ENCODE peak calls at places on chromosomes 4 and X, in four cellular contexts. P is K562, N is HCT116, H is HepG2. B is an unnamed sample.

GRCh38 chr4:163755013-163755412 is 260.5 kb downstream of the TMA16 start:
- DNase-seq in P (no peak), H (no peak), N (no peak), B (peak; percentile 0)

GRCh38 chr4:10521386-10521785 is 64.2 kb upstream of the ZNF518B start:
- DNase-seq in P (no peak), N (no peak), H (no peak), B (no peak)

GRCh38 chr4:78019494-78019893 is 37.6 kb upstream of the FRAS1 start:
- DNase-seq in H (no peak), N (no peak), P (no peak), B (no peak)

GRCh38 chr4:184384056-184384809 is 90.1 kb downstream of the IRF2 start:
- DNase-seq in H (peak; percentile 86), N (no peak), P (no peak), B (peak; percentile 2)

GRCh38 chrX:142089193-142089592 is 115.9 kb downstream of the MAGEC2 start:
- DNase-seq in H (no peak), P (no peak), N (no peak), B (peak; percentile 2)

GRCh38 chrX:16087081-16087480 is 36.3 kb upstream of the GRPR start:
- DNase-seq in N (no peak), H (no peak), P (no peak), B (no peak)

GRCh38 chr4:128660361-128660964 is 149.0 kb upstream of the JADE1 start:
- DNase-seq in H (no peak), P (no peak), N (no peak), B (no peak)

GRCh38 chr4:143473334-143474126 is 40.0 kb upstream of the SMARCA5 start:
- DNase-seq in N (no peak), H (peak; percentile 17), P (no peak), B (no peak)

GRCh38 chrX:39936886-39937770 is 160.6 kb downstream of the BCOR start:
- DNase-seq in H (no peak), N (no peak), P (peak; percentile 20), B (no peak)

GRCh38 chrX:79161655-79162054 is 17.2 kb downstream of the GPR174 start:
- DNase-seq in H (no peak), P (no peak), N (no peak), B (no peak)

GRCh38 chr4:48268956-48269860 is at the start of gene TEC:
- DNase-seq in H (no peak), N (peak; percentile 48), P (peak; percentile 68), B (no peak)

GRCh38 chrX:101415180-101416130 is 7.4 kb downstream of the HNRNPH2 start:
- DNase-seq in P (peak; percentile 49), N (no peak), H (peak; percentile 14), B (peak; percentile 64)

GRCh38 chr4:113446019-113446418 is 315.5 kb downstream of the CAMK2D start:
- DNase-seq in N (peak; percentile 98), P (no peak), H (peak; percentile 24), B (no peak)

GRCh38 chr4:146641762-146642161 is 3.1 kb downstream of the POU4F2 start:
- DNase-seq in N (no peak), P (no peak), H (no peak), B (no peak)

GRCh38 chr4:27184508-27185155 is 324.0 kb downstream of the STIM2 start:
- DNase-seq in N (no peak), H (no peak), P (no peak), B (no peak)

GRCh38 chrX:40622741-40623536 is at the start of gene MPC1L:
- DNase-seq in H (no peak), P (no peak), N (no peak), B (no peak)

GRCh38 chr4:85005865-85006377 is 39.4 kb upstream of the WDFY3 start:
- DNase-seq in H (no peak), N (no peak), P (no peak), B (no peak)

DNA sequence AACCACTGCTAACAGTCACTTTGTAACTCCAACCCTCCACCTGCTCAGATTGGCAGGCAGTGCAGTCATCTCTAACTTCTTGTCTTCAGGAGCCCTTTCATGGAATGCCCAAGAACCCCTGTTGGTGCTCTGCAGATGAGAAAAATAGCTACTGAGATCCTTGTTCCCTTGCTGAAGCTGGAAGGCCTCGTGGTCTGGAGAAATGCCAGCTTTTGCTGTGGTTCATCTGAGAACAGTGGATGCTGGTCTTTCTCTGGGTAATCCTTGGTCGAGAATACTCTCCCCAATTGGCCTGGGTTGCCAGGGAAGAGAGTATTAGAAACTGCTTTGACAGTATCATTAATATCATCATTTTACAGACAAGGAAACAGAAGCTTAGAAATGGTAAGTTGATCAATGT is 15.1 kb upstream of the BOD1L1 start:
- DNase-seq in N (no peak), P (no peak), H (no peak), B (no peak)
- TF ChIP-seq SIN3A in N (no peak), P (no peak), H (no peak), B (no peak)

GRCh38 chr4:41384992-41385391 is 128.3 kb downstream of the UCHL1 start:
- DNase-seq in N (no peak), P (peak; percentile 17), H (no peak), B (no peak)
- TF ChIP-seq TCF7L2 in N (no peak), P (no peak), H (no peak), B (no peak)

DNA sequence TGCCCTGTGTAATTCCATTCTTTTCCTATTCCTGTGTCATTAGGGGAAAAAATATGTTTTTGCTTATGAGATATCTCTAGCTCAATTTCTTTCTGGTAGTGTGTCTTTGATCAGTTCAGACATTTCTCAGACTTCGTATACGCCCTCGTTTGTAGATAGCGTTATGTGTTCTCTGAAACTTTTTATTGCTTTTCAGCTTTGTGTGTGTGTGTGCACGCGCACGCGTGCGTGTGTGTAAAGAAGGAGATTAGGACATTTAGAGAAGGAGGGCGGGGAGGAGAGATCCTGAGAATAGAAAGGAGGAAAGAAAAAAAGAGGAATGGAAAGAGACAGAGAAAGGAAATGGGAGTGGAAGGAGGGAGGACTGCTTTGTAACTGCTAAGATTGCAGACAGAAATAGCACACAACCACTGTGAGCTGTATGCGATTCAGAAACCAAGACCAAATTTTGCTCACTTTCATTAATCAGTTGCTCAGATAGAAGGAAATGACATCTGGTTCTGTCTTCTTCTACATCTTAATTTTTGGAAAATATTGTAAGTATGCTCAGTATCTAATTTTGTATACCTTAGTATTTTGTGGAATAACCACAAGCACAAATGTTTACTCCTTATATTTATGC is at the start of gene RXFP1:
- DNase-seq in H (no peak), P (no peak), N (no peak), B (no peak)
- H3K27ac ChIP-seq in H (no peak within 1 kb of the TSS), P (no peak within 1 kb of the TSS), N (no peak within 1 kb of the TSS), B (no peak within 1 kb of the TSS)

GRCh38 chr4:124083706-124084105 is 628.8 kb downstream of the ANKRD50 start:
- DNase-seq in N (no peak), P (no peak), H (no peak), B (no peak)

DNA sequence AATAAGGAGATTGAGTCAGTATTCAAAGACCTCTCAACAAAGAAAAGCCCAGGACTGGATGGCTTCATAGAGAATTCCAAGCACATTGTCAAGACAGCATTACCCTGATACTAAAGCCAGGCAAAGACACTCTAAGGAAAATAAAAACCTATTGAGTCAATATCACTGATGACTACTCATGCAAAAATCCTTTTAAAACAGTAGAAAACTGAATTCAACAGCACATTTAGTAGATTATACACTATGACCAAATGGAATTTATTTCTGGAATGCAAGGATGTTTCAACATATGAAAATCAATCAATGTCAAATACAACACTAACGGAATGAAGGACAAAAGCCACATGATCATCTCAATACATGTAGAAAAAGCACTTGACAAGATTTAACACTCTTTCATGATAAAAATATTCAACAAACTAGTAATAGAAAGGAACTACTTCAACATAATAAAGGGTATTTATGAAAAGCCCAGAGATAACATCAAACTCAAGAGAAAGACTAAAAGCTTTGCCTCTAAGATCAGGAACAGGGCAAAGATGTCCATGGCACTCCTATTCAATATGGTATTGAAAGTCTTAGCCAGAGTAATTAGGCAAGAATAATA is 633.3 kb downstream of the ANKRD50 start:
- DNase-seq in H (no peak), P (no peak), N (no peak), B (no peak)
- TF ChIP-seq SIN3A in H (no peak), P (no peak), N (no peak), B (no peak)

GRCh38 chr4:52750819-52751348 is 341 bp downstream of the ERVMER34-1 start:
- DNase-seq in P (no peak), N (peak; percentile 16), H (no peak), B (no peak)
- TF ChIP-seq TCF7L2 in P (no peak), N (no peak), H (no peak), B (no peak)

DNA sequence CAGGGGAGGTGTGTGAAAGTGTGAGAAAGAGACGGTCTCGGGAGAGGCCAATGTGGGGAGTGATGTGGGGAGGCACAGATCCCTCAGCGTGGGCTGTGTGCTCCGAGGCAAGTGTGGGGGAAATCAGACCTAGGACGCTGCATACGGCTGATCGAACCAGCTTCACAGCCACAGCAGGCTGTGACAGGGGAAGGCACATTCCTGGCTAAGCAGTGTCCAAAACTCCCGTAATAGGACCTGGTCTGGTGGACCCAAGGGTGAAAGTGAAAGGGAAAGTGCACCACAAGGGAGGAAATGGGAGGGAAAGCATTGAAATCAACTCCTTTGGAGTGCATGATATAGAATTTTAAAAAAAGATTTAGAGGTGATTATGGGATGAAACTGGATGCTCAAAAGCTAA is 10.9 kb upstream of the RHOXF2 start:
- DNase-seq in P (no peak), N (no peak), H (no peak), B (no peak)
- H3K27ac ChIP-seq in P (no peak overlapping the region), N (no peak overlapping the region), H (no peak overlapping the region), B (no peak overlapping the region)

GRCh38 chrX:46673596-46673995 is 85.3 kb downstream of the SLC9A7 start:
- DNase-seq in H (no peak), P (no peak), N (no peak), B (no peak)
- TF ChIP-seq SIN3A in H (no peak), P (no peak), N (no peak), B (no peak)

GRCh38 chr4:186227221-186227620 is at the start of gene KLKB1:
- DNase-seq in H (peak; percentile 64), N (no peak), P (no peak), B (no peak)
- TF ChIP-seq TCF7L2 in H (no peak), N (no peak), P (no peak), B (no peak)

GRCh38 chr4:150117094-150117493 is 38.8 kb downstream of the DCLK2 start:
- DNase-seq in H (no peak), P (no peak), N (no peak), B (no peak)
- H3K27ac ChIP-seq in H (no peak overlapping the region), P (no peak overlapping the region), N (no peak overlapping the region), B (peak overlapping the region; percentile 82)

GRCh38 chr4:104967034-104967401 is 179.7 kb upstream of the TET2 start:
- DNase-seq in P (no peak), N (no peak), H (no peak), B (no peak)
- TF ChIP-seq SIN3A in P (no peak), N (no peak), H (no peak), B (no peak)